ENCODE peak calls at places on chromosomes 2 and 18, in nine cellular contexts. C is esophagus squamous epithelium, A is fibroblast of pulmonary artery, L is A673, J is astrocyte of the cerebellum, V is dorsolateral prefrontal cortex, Q is cardiac muscle cell, R is LNCaP clone FGC, W is fibroblast of lung. S is an unnamed sample.

GRCh38 chr18:2534906-2535305 is 36.4 kb downstream of the METTL4 start:
- DNase-seq in C (no peak), A (no peak), L (no peak), J (no peak), V (no peak), Q (no peak), R (no peak), W (no peak), S (no peak)

GRCh38 chr2:85997016-85997970 is 108.4 kb downstream of the POLR1A start:
- DNase-seq in C (no peak), A (peak), L (no peak), J (no peak), V (no peak), Q (peak), R (no peak), W (no peak), S (no peak)

GRCh38 chr2:118844261-118845004 is 3.0 kb downstream of the EN1 start:
- DNase-seq in C (no peak), A (no peak), L (no peak), J (no peak), V (no peak), Q (no peak), R (no peak), W (no peak), S (no peak)

GRCh38 chr2:155377178-155377780 is 678.8 kb downstream of the KCNJ3 start:
- DNase-seq in C (no peak), A (peak), L (peak), J (peak), V (no peak), Q (peak), R (peak), W (peak), S (peak)

GRCh38 chr18:77650799-77651385 is 401.2 kb downstream of the GALR1 start:
- DNase-seq in C (no peak), A (peak), L (peak), J (no peak), V (peak), Q (peak), R (peak), W (peak), S (no peak)

GRCh38 chr18:49625021-49625691 is 63.3 kb downstream of the LIPG start:
- DNase-seq in C (no peak), A (no peak), L (no peak), J (no peak), V (no peak), Q (no peak), R (peak), W (peak), S (no peak)

GRCh38 chr18:11392292-11392691 is 217.1 kb upstream of the SLC35G4 start:
- DNase-seq in C (no peak), A (no peak), L (peak), J (no peak), V (no peak), Q (no peak), R (no peak), W (no peak), S (no peak)

GRCh38 chr2:106030287-106031268 is 163.5 kb downstream of the UXS1 start:
- DNase-seq in C (no peak), A (peak), L (no peak), J (peak), V (no peak), Q (peak), R (peak), W (peak), S (no peak)

GRCh38 chr2:42493468-42493884 is 306 bp downstream of the KCNG3 start:
- DNase-seq in C (no peak), A (no peak), L (no peak), J (no peak), V (no peak), Q (no peak), R (no peak), W (no peak), S (no peak)

GRCh38 chr2:42493885-42494433 is at the start of gene KCNG3:
- DNase-seq in C (no peak), A (peak), L (peak), J (no peak), V (peak), Q (peak), R (no peak), W (peak), S (peak)

GRCh38 chr2:42494434-42495233 is 852 bp upstream of the KCNG3 start:
- DNase-seq in C (no peak), A (peak), L (peak), J (peak), V (peak), Q (peak), R (peak), W (peak), S (peak)

GRCh38 chr2:42495234-42495581 is 1.4 kb upstream of the KCNG3 start:
- DNase-seq in C (no peak), A (no peak), L (no peak), J (no peak), V (no peak), Q (no peak), R (no peak), W (no peak), S (no peak)

DNA sequence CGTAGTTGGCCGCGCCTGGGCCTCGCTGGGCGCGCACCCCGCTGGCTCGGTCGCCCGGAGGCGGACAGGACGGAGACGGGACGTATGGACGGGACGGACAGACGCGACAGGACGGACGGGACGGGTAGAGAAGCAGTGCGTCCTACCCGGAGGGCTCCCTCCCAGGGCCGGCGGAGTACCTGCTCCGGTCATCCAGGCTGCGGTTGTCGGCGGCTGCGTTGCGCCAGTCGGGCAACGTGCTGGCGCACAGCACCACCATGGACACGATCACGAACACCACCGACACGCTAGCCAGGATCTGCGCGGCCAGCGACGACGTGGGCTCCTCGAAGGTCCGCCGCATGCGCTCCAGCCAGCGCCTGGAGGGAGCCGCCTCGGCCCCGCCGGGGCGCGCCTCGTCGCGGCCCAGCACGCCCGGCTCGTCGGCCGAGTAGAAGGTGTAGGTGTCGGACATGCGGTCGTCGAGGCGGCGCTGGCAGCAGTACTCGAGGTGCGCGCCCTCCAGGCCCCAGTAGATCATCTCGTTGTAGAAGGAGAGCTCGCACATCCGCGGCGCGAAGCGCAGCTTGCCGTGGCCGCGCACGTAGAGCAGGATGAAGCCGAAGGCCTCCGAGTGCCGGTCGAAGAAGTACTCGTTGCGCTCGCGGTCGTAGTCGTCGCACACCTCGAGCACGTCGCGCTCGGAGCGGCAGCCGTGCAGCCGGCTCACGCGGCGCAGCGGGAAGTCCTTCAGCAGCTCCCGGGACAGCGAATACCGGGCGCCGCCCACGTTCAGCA is 903 bp downstream of the KCNG3 start:
- DNase-seq in C (no peak), A (no peak), L (no peak), J (no peak), V (no peak), Q (peak), R (no peak), W (no peak), S (no peak)
- H3K4me3 ChIP-seq in C (peak), A (no peak), L (peak), J (no peak), V (peak), Q (peak), R (no peak), W (no peak), S (no peak)

GRCh38 chr2:64990823-64991222 is 1.6 kb downstream of the SLC1A4 start:
- DNase-seq in C (no peak), A (no peak), L (no peak), J (no peak), V (no peak), Q (no peak), R (no peak), W (no peak), S (no peak)
- H3K4me3 ChIP-seq in C (peak), A (peak), L (peak), J (no peak), V (peak), Q (peak), R (no peak), W (no peak), S (no peak)

GRCh38 chr2:20604957-20605381 is 45.9 kb downstream of the HS1BP3 start:
- DNase-seq in C (no peak), A (peak), L (no peak), J (peak), V (peak), Q (peak), R (no peak), W (peak), S (no peak)
- H3K4me3 ChIP-seq in C (no peak), A (no peak), L (no peak), J (no peak), V (no peak), Q (no peak), R (no peak), W (no peak), S (no peak)

GRCh38 chr2:60478660-60479059 is 74.8 kb downstream of the BCL11A start:
- DNase-seq in C (no peak), A (no peak), L (no peak), J (no peak), V (no peak), Q (peak), R (no peak), W (no peak), S (no peak)
- H3K4me3 ChIP-seq in C (no peak), A (no peak), L (no peak), J (no peak), V (no peak), Q (no peak), R (no peak), W (no peak), S (no peak)

GRCh38 chr2:120210234-120210781 is 12.9 kb downstream of the TMEM185B start:
- DNase-seq in C (no peak), A (no peak), L (no peak), J (no peak), V (no peak), Q (no peak), R (no peak), W (no peak), S (no peak)
- H3K4me3 ChIP-seq in C (no peak), A (no peak), L (no peak), J (no peak), V (no peak), Q (no peak), R (no peak), W (no peak), S (no peak)

DNA sequence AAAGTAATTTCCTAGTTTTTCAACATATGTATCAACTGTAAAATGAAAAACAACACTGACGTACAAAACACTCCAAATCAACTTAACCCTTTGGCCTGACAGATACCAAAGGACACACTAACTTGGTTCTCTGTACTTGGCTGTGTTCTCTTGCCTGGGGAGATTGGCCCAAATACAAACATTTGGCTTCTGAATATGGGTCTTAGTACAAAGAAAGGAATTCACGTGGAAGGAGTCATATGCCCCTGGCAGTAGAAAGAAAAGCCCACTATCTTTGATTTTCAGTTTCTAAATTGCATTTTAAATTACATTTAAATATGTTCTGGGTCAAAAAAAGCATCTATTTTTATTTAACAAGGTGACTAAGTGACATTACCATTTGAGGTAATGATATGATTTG is 153.4 kb upstream of the CCDC195 start:
- DNase-seq in C (no peak), A (peak), L (no peak), J (peak), V (no peak), Q (peak), R (no peak), W (peak), S (peak)
- H3K4me3 ChIP-seq in C (no peak), A (no peak), L (no peak), J (no peak), V (no peak), Q (no peak), R (no peak), W (no peak), S (no peak)

GRCh38 chr2:157438907-157439791 is 4.7 kb downstream of the CYTIP start:
- DNase-seq in C (no peak), A (peak), L (peak), J (no peak), V (no peak), Q (peak), R (peak), W (peak), S (no peak)
- H3K4me3 ChIP-seq in C (no peak), A (no peak), L (no peak), J (no peak), V (no peak), Q (no peak), R (no peak), W (no peak), S (no peak)

GRCh38 chr2:36973320-36973719 is 7.0 kb upstream of the STRN start:
- DNase-seq in C (no peak), A (peak), L (no peak), J (no peak), V (no peak), Q (peak), R (no peak), W (no peak), S (no peak)
- H3K4me3 ChIP-seq in C (no peak), A (no peak), L (no peak), J (no peak), V (no peak), Q (no peak), R (no peak), W (no peak), S (no peak)

DNA sequence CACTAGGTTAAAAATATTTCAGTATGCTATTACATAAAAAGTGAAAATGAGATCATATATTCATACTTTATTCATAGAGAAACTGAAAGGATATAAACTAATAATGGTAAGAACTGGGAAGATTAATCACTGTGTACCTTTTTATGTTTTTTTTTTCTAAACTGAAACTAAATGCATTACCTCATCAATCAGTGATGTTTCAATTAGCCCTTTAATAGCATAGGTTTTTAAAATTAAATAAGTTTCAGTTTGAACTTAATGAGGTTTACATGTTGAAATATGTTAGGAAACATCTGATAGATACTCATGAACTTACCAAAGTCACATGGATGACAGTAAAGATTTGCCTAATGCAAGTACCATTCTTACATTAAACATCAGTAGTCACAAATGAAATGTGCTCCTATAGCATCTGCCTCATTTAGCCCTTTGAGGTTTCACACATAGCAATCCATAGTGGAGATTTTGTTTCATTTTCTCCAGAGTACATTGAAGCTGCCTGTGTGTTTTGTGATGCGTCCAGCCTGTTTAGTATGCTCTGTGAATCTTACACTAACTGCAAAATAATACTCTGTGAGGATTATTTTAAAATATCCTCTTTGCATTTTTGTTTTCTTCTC is 8.9 kb downstream of the MAPRE2 start:
- DNase-seq in C (no peak), A (no peak), L (no peak), J (no peak), V (no peak), Q (peak), R (no peak), W (peak), S (no peak)
- H3K4me3 ChIP-seq in C (no peak), A (peak), L (no peak), J (no peak), V (no peak), Q (no peak), R (no peak), W (no peak), S (no peak)

GRCh38 chr2:47070155-47070919 is 84.8 kb downstream of the STPG4 start:
- DNase-seq in C (no peak), A (no peak), L (no peak), J (no peak), V (peak), Q (no peak), R (no peak), W (no peak), S (no peak)
- H3K4me3 ChIP-seq in C (no peak), A (no peak), L (no peak), J (no peak), V (no peak), Q (no peak), R (no peak), W (no peak), S (no peak)

S was measured in mammary epithelial cell.